ENCODE peak calls at places on chromosomes 16 and 17, in nine cellular contexts. S is NCI-H524; K is stimulated activated CD4-positive, alpha-beta T cell treated with anti-CD3 and anti-CD28 coated beads, Interleukin-4, amount 100 ng/mL, for 4 hours; E is T-helper 1 cell; V is testis; T is NCI-H1105 treated with DMSO at 0.1 percent for 48 hours; I is activated effector memory CD4-positive, alpha-beta T cell treated with Interleukin-2 at 50 U/mL for 16 hours; Q is fibroblast of villous mesenchyme; U is substantia nigra. B is an unnamed sample.

GRCh38 chr16:23423496-23424049 is 29.4 kb downstream of the COG7 start:
- DNase-seq in K (no peak), S (no peak), V (peak), I (no peak), U (no peak), Q (peak), E (no peak), T (peak), B (peak)

GRCh38 chr16:3716831-3717234 is 491 bp downstream of the TRAP1 start:
- DNase-seq in T (no peak), Q (peak), V (peak), U (no peak), K (peak), I (no peak), S (peak), E (peak), B (no peak)

GRCh38 chr16:12959072-12959471 is 57.7 kb downstream of the SHISA9 start:
- DNase-seq in T (no peak), I (no peak), U (no peak), V (no peak), S (no peak), E (no peak), K (no peak), Q (no peak), B (no peak)

GRCh38 chr16:8944113-8944765 is 19.5 kb downstream of the USP7 start:
- DNase-seq in V (no peak), Q (no peak), T (no peak), I (no peak), K (no peak), E (no peak), S (no peak), U (no peak), B (no peak)

GRCh38 chr16:86353934-86354333 is 156.4 kb upstream of the FOXF1 start:
- DNase-seq in U (no peak), K (no peak), I (no peak), E (no peak), Q (no peak), V (no peak), T (no peak), S (no peak), B (no peak)

GRCh38 chr17:8048236-8048635 is 9.4 kb downstream of the ALOX15B start:
- DNase-seq in E (no peak), T (no peak), U (no peak), S (no peak), K (no peak), V (no peak), I (no peak), Q (no peak), B (no peak)

GRCh38 chr16:17452931-17453330 is 17.8 kb downstream of the XYLT1 start:
- DNase-seq in U (no peak), V (no peak), S (no peak), T (no peak), I (no peak), K (no peak), Q (no peak), E (no peak), B (no peak)

GRCh38 chr17:77145635-77146632 is 5.2 kb downstream of the SEC14L1 start:
- DNase-seq in K (no peak), S (no peak), Q (peak), V (peak), I (no peak), T (no peak), U (no peak), E (no peak), B (peak)

GRCh38 chr16:14219983-14220382 is 148.9 kb downstream of the MRTFB start:
- DNase-seq in K (no peak), V (no peak), U (no peak), E (no peak), Q (no peak), I (no peak), T (no peak), S (no peak), B (no peak)

GRCh38 chr17:36527851-36528250 is 6.8 kb downstream of the MYO19 start:
- DNase-seq in V (peak), S (no peak), T (no peak), U (no peak), K (no peak), E (no peak), Q (no peak), I (no peak), B (no peak)

GRCh38 chr16:22022151-22022550 is 14.2 kb downstream of the MOSMO start:
- DNase-seq in S (no peak), K (no peak), V (no peak), Q (no peak), E (no peak), T (no peak), I (no peak), U (no peak), B (no peak)

GRCh38 chr16:12300490-12300889 is 324.0 kb downstream of the SNX29 start:
- DNase-seq in U (no peak), I (no peak), T (no peak), K (no peak), V (no peak), E (no peak), S (no peak), Q (peak), B (peak)

GRCh38 chr16:67029249-67030096 is 524 bp downstream of the CBFB start:
- DNase-seq in I (peak), K (peak), U (peak), V (peak), S (no peak), T (no peak), E (peak), Q (peak), B (peak)

GRCh38 chr17:4509402-4509801 is 10.7 kb downstream of the SPNS2 start:
- DNase-seq in Q (no peak), U (no peak), K (no peak), T (no peak), S (no peak), I (no peak), E (peak), V (no peak), B (no peak)

GRCh38 chr16:11233727-11234376 is 22.2 kb downstream of the SOCS1 start:
- DNase-seq in V (no peak), S (no peak), U (no peak), I (peak), Q (no peak), E (peak), T (no peak), K (peak), B (no peak)

GRCh38 chr16:12494716-12495115 is 309.0 kb downstream of the CPPED1 start:
- DNase-seq in V (no peak), E (no peak), Q (no peak), S (no peak), T (no peak), U (no peak), K (no peak), I (no peak), B (no peak)

GRCh38 chr17:43536236-43537088 is 9.7 kb downstream of the ETV4 start:
- DNase-seq in Q (peak), S (no peak), K (no peak), U (no peak), E (no peak), T (no peak), I (no peak), V (no peak), B (no peak)

GRCh38 chr16:75043175-75043937 is 44.5 kb downstream of the ZNRF1 start:
- DNase-seq in U (no peak), I (no peak), E (no peak), S (no peak), Q (peak), T (no peak), V (no peak), K (no peak), B (no peak)

GRCh38 chr17:73131993-73132595 is 32.7 kb upstream of the SSTR2 start:
- DNase-seq in E (no peak), T (no peak), S (peak), I (no peak), V (no peak), U (no peak), K (no peak), Q (no peak), B (no peak)

GRCh38 chr16:58084635-58085034 is 44.5 kb downstream of the CFAP20 start:
- DNase-seq in E (no peak), U (no peak), I (no peak), K (no peak), T (no peak), Q (no peak), S (no peak), V (no peak), B (no peak)

B was measured in amniotic epithelial cell.